ENCODE peak calls at places on chromosomes 12 and 14, in six cellular contexts. H is heart left ventricle, P is uterus, X is astrocyte, G is SK-N-SH, Q is esophagus squamous epithelium. S is an unnamed sample.

GRCh38 chr12:56450241-56450640 is 1.0 kb upstream of the TIMELESS start:
- DNase-seq in H (no peak), P (no peak), X (no peak), G (peak; percentile 24), Q (no peak), S (no peak)

GRCh38 chr14:32620303-32620702 is 291.2 kb downstream of the AKAP6 start:
- DNase-seq in H (no peak), P (no peak), X (peak; percentile 47), G (no peak), Q (no peak), S (no peak)

GRCh38 chr12:8088574-8088973 is 6.5 kb downstream of the NECAP1 start:
- DNase-seq in H (no peak), P (no peak), X (no peak), G (no peak), Q (no peak), S (no peak)

GRCh38 chr14:35044939-35045797 is 904 bp upstream of the FAM177A1 start:
- DNase-seq in H (no peak), P (no peak), X (peak; percentile 56), G (peak; percentile 22), Q (no peak), S (no peak)

GRCh38 chr12:132560831-132561783 is 49.3 kb downstream of the LRCOL1 start:
- DNase-seq in H (no peak), P (no peak), X (no peak), G (peak; percentile 96), Q (no peak), S (no peak)

GRCh38 chr12:109762673-109763191 is 49.1 kb downstream of the FAM222A start:
- DNase-seq in H (no peak), P (no peak), X (no peak), G (no peak), Q (no peak), S (no peak)

GRCh38 chr12:90253674-90254181 is 545.1 kb upstream of the ATP2B1 start:
- DNase-seq in H (peak; percentile 74), P (peak; percentile 44), X (peak; percentile 94), G (peak; percentile 24), Q (peak; percentile 13), S (peak; percentile 55)

GRCh38 chr14:91927216-91927615 is 20.3 kb downstream of the FBLN5 start:
- DNase-seq in H (no peak), P (no peak), X (no peak), G (no peak), Q (no peak), S (no peak)

GRCh38 chr14:75010472-75010871 is 7.8 kb downstream of the EIF2B2 start:
- DNase-seq in H (no peak), P (no peak), X (no peak), G (no peak), Q (no peak), S (no peak)

GRCh38 chr14:95527392-95528002 is 7.4 kb upstream of the GLRX5 start:
- DNase-seq in H (no peak), P (peak; percentile 80), X (peak; percentile 69), G (peak; percentile 59), Q (no peak), S (no peak)

GRCh38 chr12:106255952-106256351 is 8.1 kb upstream of the CKAP4 start:
- DNase-seq in H (no peak), P (no peak), X (no peak), G (no peak), Q (no peak), S (no peak)

GRCh38 chr14:95071649-95072256 is 85.6 kb downstream of the DICER1 start:
- DNase-seq in H (no peak), P (no peak), X (no peak), G (peak; percentile 70), Q (no peak), S (no peak)

GRCh38 chr12:49549735-49550710 is 11.2 kb downstream of the KCNH3 start:
- DNase-seq in H (no peak), P (no peak), X (no peak), G (peak; percentile 20), Q (no peak), S (no peak)

GRCh38 chr14:51554953-51555352 is 96.8 kb upstream of the FRMD6 start:
- DNase-seq in H (no peak), P (no peak), X (no peak), G (no peak), Q (no peak), S (no peak)

GRCh38 chr14:63922696-63923421 is 70.1 kb downstream of the SYNE2 start:
- DNase-seq in H (no peak), P (no peak), X (peak; percentile 76), G (no peak), Q (no peak), S (peak; percentile 69)

GRCh38 chr14:76089151-76089550 is 62.6 kb upstream of the GPATCH2L start:
- DNase-seq in H (no peak), P (no peak), X (no peak), G (no peak), Q (no peak), S (no peak)

GRCh38 chr12:25155031-25155576 is 39.9 kb downstream of the DNAI7 start:
- DNase-seq in H (no peak), P (no peak), X (peak; percentile 20), G (peak; percentile 35), Q (no peak), S (no peak)

GRCh38 chr12:9940370-9940769 is 8.2 kb upstream of the CLEC2A start:
- DNase-seq in H (no peak), P (no peak), X (no peak), G (no peak), Q (no peak), S (no peak)

GRCh38 chr12:39490500-39491276 is 47.8 kb upstream of the KIF21A start:
- DNase-seq in H (no peak), P (no peak), X (peak; percentile 67), G (no peak), Q (no peak), S (no peak)

GRCh38 chr14:55418411-55418810 is 6.8 kb upstream of the ATG14 start:
- DNase-seq in H (no peak), P (no peak), X (no peak), G (no peak), Q (no peak), S (no peak)

GRCh38 chr14:39033371-39033770 is 69.7 kb downstream of the SEC23A start:
- DNase-seq in H (no peak), P (no peak), X (peak; percentile 48), G (no peak), Q (no peak), S (no peak)

GRCh38 chr14:49623941-49624806 is 3.6 kb downstream of the MGAT2 start:
- DNase-seq in H (no peak), P (no peak), X (no peak), G (no peak), Q (no peak), S (no peak)

GRCh38 chr14:27845241-27845850 is 921.2 kb upstream of the FOXG1 start:
- DNase-seq in H (peak; percentile 21), P (no peak), X (no peak), G (peak; percentile 38), Q (no peak), S (peak; percentile 70)

GRCh38 chr12:2641209-2641608 is 153.6 kb upstream of the FKBP4 start:
- DNase-seq in H (peak; percentile 70), P (peak; percentile 51), X (peak; percentile 2), G (no peak), Q (no peak), S (no peak)

GRCh38 chr14:36271939-36272907 is 48.2 kb downstream of the MBIP start:
- DNase-seq in H (no peak), P (no peak), X (peak; percentile 0), G (peak; percentile 7), Q (no peak), S (no peak)
- H3K4me3 ChIP-seq in H (peak overlapping the region; percentile 44), P (peak overlapping the region; percentile 11), X (peak overlapping the region; percentile 45), G (peak overlapping the region; percentile 49), Q (peak overlapping the region; percentile 59), S (no peak overlapping the region)

GRCh38 chr14:100471451-100472093 is 115.6 kb downstream of the BEGAIN start:
- DNase-seq in H (no peak), P (no peak), X (peak; percentile 73), G (no peak), Q (no peak), S (peak; percentile 51)
- H3K27ac ChIP-seq in H (no peak overlapping the region), P (no peak overlapping the region), X (no peak overlapping the region), G (peak overlapping the region; percentile 44), Q (no peak overlapping the region), S (no peak overlapping the region)

GRCh38 chr12:4160314-4161040 is 113.1 kb upstream of the CCND2 start:
- DNase-seq in H (no peak), P (no peak), X (no peak), G (no peak), Q (no peak), S (no peak)

GRCh38 chr12:4169522-4169921 is 104.0 kb upstream of the CCND2 start:
- DNase-seq in H (no peak), P (no peak), X (no peak), G (no peak), Q (no peak), S (no peak)

GRCh38 chr12:4168041-4168440 is 105.5 kb upstream of the CCND2 start:
- DNase-seq in H (no peak), P (no peak), X (no peak), G (no peak), Q (no peak), S (no peak)

GRCh38 chr12:4161718-4162117 is 111.8 kb upstream of the CCND2 start:
- DNase-seq in H (no peak), P (no peak), X (no peak), G (no peak), Q (no peak), S (no peak)

GRCh38 chr12:4164591-4165558 is 108.7 kb upstream of the CCND2 start:
- DNase-seq in H (peak; percentile 76), P (peak; percentile 53), X (peak; percentile 59), G (no peak), Q (no peak), S (no peak)
- H3K4me1 ChIP-seq in H (peaks cover 8% of the 10 kb centered on the region), P (no peaks in the 10 kb centered on the region), X (peaks cover 6% of the 10 kb centered on the region), G (no peaks in the 10 kb centered on the region), Q (peaks cover 3% of the 10 kb centered on the region), S (no peaks in the 10 kb centered on the region)

GRCh38 chr14:68284834-68285233 is 465.3 kb downstream of the RAD51B start:
- DNase-seq in H (no peak), P (no peak), X (no peak), G (no peak), Q (no peak), S (no peak)

GRCh38 chr14:68286667-68287066 is 467.1 kb downstream of the RAD51B start:
- DNase-seq in H (no peak), P (no peak), X (no peak), G (no peak), Q (no peak), S (no peak)

GRCh38 chr14:68283378-68284123 is 464.0 kb downstream of the RAD51B start:
- DNase-seq in H (no peak), P (no peak), X (no peak), G (no peak), Q (no peak), S (no peak)

GRCh38 chr14:68284333-68284732 is 464.8 kb downstream of the RAD51B start:
- DNase-seq in H (no peak), P (no peak), X (no peak), G (no peak), Q (no peak), S (no peak)

GRCh38 chr14:68285421-68286179 is 466.0 kb downstream of the RAD51B start:
- DNase-seq in H (no peak), P (no peak), X (no peak), G (no peak), Q (no peak), S (no peak)
- H3K4me3 ChIP-seq in H (no peak overlapping the region), P (no peak overlapping the region), X (no peak overlapping the region), G (no peak overlapping the region), Q (no peak overlapping the region), S (no peak overlapping the region)

DNA sequence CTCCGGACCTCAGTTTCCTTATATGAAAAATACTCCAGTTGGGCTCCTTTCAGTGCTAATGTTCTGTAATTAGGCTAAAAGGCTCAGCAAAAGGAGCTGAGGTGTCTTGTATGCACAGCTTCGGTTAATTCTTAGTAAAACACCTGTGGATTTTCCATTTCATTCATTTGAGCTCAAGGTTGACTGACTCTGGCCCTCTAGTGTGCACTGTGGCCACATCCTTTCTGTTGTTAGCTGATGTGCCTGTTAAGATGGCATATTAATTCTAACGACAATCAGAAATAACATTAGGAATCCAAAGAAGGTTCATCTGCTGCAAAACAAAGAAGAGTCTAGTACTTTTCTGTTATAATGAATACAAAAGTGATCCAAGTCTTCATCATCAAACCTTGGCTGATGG is 45.6 kb downstream of the UNC79 start:
- DNase-seq in H (no peak), P (no peak), X (no peak), G (no peak), Q (no peak), S (no peak)
- H3K27ac ChIP-seq in H (no peak overlapping the region), P (no peak overlapping the region), X (no peak overlapping the region), G (no peak overlapping the region), Q (no peak overlapping the region), S (no peak overlapping the region)